ENCODE peak calls at places on chromosome 11, in four cellular contexts. L is NB4, S is kidney epithelial cell, X is GM23338. Z is an unnamed sample.

GRCh38 chr11:121844016-121844415 is 272.0 kb downstream of the BLID start:
- DNase-seq in L (peak), S (no peak), X (peak), Z (peak)

GRCh38 chr11:21495879-21496278 is 697.0 kb upstream of the ANO5 start:
- DNase-seq in L (no peak), S (no peak), X (no peak), Z (no peak)

GRCh38 chr11:75625970-75626691 is 42.7 kb downstream of the MAP6 start:
- DNase-seq in L (no peak), S (peak), X (no peak), Z (peak)

GRCh38 chr11:12017865-12018453 is 9.5 kb upstream of the DKK3 start:
- DNase-seq in L (no peak), S (no peak), X (no peak), Z (peak)

GRCh38 chr11:101346591-101346990 is 217.0 kb upstream of the PGR start:
- DNase-seq in L (no peak), S (no peak), X (no peak), Z (peak)

GRCh38 chr11:134181707-134182106 is 42.1 kb downstream of the NCAPD3 start:
- DNase-seq in L (no peak), S (no peak), X (no peak), Z (peak)

GRCh38 chr11:66971483-66971882 is 3.6 kb upstream of the C11orf86 start:
- DNase-seq in L (no peak), S (no peak), X (no peak), Z (peak)

GRCh38 chr11:3056296-3057068 is 741 bp downstream of the CARS1 start:
- DNase-seq in L (peak), S (no peak), X (peak), Z (peak)

GRCh38 chr11:60905551-60906113 is 753 bp downstream of the PRPF19 start:
- DNase-seq in L (no peak), S (no peak), X (peak), Z (peak)

GRCh38 chr11:69274531-69275016 is 19.4 kb upstream of the MYEOV start:
- DNase-seq in L (no peak), S (no peak), X (no peak), Z (no peak)

GRCh38 chr11:100632970-100633452 is 54.1 kb upstream of the ARHGAP42 start:
- DNase-seq in L (no peak), S (no peak), X (no peak), Z (peak)

GRCh38 chr11:84817998-84818397 is 809.1 kb downstream of the DLG2 start:
- DNase-seq in L (no peak), S (no peak), X (no peak), Z (peak)

GRCh38 chr11:40280161-40281054 is 1179.0 kb downstream of the LRRC4C start:
- DNase-seq in L (no peak), S (no peak), X (peak), Z (no peak)

GRCh38 chr11:19953342-19953741 is 206.9 kb downstream of the DBX1 start:
- DNase-seq in L (no peak), S (peak), X (peak), Z (peak)

GRCh38 chr11:35792148-35792845 is 129.7 kb downstream of the TRIM44 start:
- DNase-seq in L (no peak), S (no peak), X (no peak), Z (no peak)

GRCh38 chr11:73313652-73314051 is 5.6 kb downstream of the ARHGEF17 start:
- DNase-seq in L (peak), S (no peak), X (no peak), Z (no peak)
- H3K4me3 ChIP-seq in L (no peak), S (peak), X (no peak), Z (peak)

GRCh38 chr11:41431784-41432183 is 27.7 kb downstream of the LRRC4C start:
- DNase-seq in L (peak), S (no peak), X (peak), Z (peak)
- TF ChIP-seq CTCF in L (peak), S (peak), X (peak), Z (peak)

GRCh38 chr11:5593146-5593545 is 3.3 kb upstream of the TRIM6 start:
- DNase-seq in L (no peak), S (no peak), X (no peak), Z (no peak)
- H3K4me3 ChIP-seq in L (no peak), S (no peak), X (no peak), Z (no peak)

DNA sequence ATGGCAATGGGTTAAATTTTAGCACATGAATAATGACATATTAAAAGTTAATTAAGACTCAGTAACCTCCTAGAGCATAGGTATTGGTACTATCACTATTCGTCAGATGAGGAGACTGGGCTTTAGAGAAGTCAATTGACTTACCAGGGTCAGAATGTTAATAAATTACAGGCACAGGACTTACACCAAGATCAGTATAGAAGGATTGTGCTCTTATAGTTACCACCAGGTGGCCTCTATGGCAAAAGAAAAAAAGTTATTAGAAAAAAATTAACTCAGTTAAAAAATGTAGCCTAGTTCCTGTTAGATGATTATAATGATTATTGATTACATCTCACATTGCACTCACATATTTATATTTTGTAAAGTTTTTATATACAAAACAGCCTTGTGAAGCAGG is 1163.7 kb downstream of the FAM181B start:
- DNase-seq in L (no peak), S (no peak), X (peak), Z (no peak)
- TF ChIP-seq CTCF in L (peak), S (peak), X (peak), Z (no peak)

DNA sequence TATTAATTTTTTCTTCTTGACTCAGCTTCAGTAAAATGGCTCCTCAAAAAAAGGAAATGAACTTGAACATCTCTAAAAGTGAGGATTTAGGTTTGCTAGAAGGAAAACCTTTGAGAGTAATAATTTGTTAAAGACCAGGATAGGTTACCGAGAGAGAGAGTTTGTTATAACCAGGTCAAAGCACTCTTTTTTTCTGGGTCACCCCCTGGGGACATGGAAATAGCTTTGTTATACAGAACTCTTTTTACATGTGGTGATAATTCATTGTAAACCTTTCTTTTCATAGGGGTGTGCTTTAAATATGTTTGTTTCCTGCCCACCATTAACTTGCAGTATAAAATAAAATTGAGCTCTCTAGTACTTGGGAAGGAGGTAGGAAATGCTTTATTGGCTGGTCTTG is 47.7 kb downstream of the DNAJC24 start:
- DNase-seq in L (no peak), S (no peak), X (peak), Z (no peak)
- H3K4me3 ChIP-seq in L (no peak), S (no peak), X (no peak), Z (no peak)

GRCh38 chr11:115503886-115504278 is 333 bp downstream of the CADM1 start:
- DNase-seq in L (no peak), S (no peak), X (no peak), Z (no peak)

GRCh38 chr11:115504279-115505158 is at the start of gene CADM1:
- DNase-seq in L (no peak), S (peak), X (peak), Z (peak)

GRCh38 chr11:115501895-115502589 is 2.2 kb downstream of the CADM1 start:
- DNase-seq in L (peak), S (no peak), X (peak), Z (no peak)

GRCh38 chr11:115502636-115503082 is 1.6 kb downstream of the CADM1 start:
- DNase-seq in L (no peak), S (no peak), X (peak), Z (no peak)

GRCh38 chr11:115503083-115503885 is 931 bp downstream of the CADM1 start:
- DNase-seq in L (no peak), S (no peak), X (peak), Z (peak)
- TF ChIP-seq CTCF in L (no peak), S (peak), X (no peak), Z (peak)

GRCh38 chr11:1487851-1488574 is 1.4 kb upstream of the MOB2 start:
- DNase-seq in L (peak), S (no peak), X (no peak), Z (no peak)

GRCh38 chr11:1485504-1485885 is 1.1 kb downstream of the MOB2 start:
- DNase-seq in L (no peak), S (no peak), X (no peak), Z (no peak)

GRCh38 chr11:1484716-1485503 is 1.7 kb downstream of the MOB2 start:
- DNase-seq in L (no peak), S (no peak), X (no peak), Z (no peak)

GRCh38 chr11:1487091-1487850 is 692 bp upstream of the MOB2 start:
- DNase-seq in L (no peak), S (no peak), X (no peak), Z (no peak)

DNA sequence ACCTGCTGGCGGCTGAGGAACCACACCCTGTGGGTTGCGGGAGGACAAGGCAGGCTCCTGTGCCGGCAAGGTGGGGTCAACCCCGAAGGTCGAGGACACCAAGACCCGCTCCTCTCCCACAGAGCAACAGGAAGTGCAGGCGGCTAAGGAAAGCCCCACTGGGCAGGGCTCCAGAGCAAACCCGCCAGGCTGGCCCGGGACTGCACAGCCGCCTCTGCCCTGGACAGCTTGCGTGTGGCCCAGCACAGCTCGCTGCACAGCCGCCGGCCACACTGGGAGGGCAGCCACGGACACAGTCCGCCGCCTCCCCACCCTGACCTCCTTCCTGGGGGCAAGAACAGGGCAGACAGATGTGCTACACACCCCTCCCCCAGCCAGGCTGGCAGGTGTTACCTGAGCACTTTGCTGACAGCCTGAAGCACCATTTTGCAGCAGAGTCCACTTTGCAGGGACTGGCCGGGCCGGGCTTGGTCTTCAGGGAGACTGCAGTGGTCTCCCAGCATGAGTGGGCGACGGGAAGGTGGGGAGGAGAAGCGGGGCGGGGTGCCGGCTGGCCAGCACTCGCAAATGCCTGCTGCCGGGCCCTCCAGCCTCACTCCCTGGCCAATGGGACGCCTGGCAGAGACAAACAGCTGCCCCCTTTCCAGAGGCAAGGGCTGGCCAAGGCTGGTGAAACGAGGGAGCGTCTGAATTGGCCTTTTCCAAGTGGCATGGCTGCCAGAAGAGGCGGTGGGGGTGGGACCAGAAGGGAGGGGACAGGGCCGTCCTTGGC is at the start of gene MOB2:
- DNase-seq in L (no peak), S (peak), X (peak), Z (peak)
- H3K4me3 ChIP-seq in L (no peak), S (no peak), X (no peak), Z (no peak)

DNA sequence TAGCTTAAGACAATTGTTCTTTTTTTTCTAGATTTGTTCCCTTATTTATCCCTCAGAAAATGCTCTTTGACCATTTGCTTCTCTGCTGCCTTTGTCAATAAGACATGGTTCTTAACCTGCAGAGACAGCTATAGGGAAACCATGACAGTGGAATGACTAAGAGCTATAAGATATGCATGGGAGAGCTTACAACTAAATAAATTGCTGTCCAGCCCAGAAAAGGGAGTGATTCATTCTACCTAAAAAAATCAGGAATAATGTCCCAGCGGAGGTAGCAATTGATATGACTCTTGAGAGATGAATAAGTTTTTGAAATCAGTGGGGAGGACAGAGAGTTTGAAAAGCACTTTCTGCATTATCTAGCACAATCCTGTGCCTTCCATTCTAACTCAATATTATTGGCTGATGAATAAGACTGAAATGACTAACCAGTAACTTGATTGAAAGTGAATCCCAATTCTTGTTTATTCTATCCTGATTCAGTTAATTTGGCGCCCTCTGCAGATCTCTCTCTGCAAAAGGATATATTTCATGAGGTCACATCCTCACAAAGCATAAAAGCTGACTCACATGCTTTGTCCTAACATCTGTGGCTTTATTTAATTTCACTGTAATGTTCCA is 680.5 kb upstream of the API5 start:
- DNase-seq in L (peak), S (peak), X (peak), Z (peak)
- TF ChIP-seq CTCF in L (peak), S (peak), X (peak), Z (peak)